ENCODE peak calls at places on chromosomes 4 and X, in five cellular contexts. O is fibroblast of mammary gland, K is NB4, W is aorta, L is lower leg skin. B is an unnamed sample.

GRCh38 chr4:119559044-119559647 is 69.5 kb downstream of the PDE5A start:
- DNase-seq in K (peak; percentile 49), W (no peak), O (peak; percentile 71), L (no peak), B (no peak)

GRCh38 chr4:56823933-56824600 is 2.6 kb upstream of the SPINK2 start:
- DNase-seq in L (no peak), O (no peak), K (no peak), W (no peak), B (no peak)

GRCh38 chr4:101981756-101982155 is 191.2 kb downstream of the BANK1 start:
- DNase-seq in W (no peak), K (peak; percentile 95), O (no peak), L (peak; percentile 46), B (no peak)

GRCh38 chrX:118383120-118383519 is 37.2 kb downstream of the WDR44 start:
- DNase-seq in W (no peak), O (peak; percentile 11), K (no peak), L (no peak), B (no peak)

GRCh38 chr4:7034262-7035081 is 8.7 kb upstream of the TADA2B start:
- DNase-seq in W (peak; percentile 55), K (no peak), O (no peak), L (no peak), B (peak; percentile 80)

GRCh38 chrX:149456476-149457245 is 48.4 kb downstream of the IDS start:
- DNase-seq in O (no peak), W (no peak), L (no peak), K (no peak), B (no peak)

GRCh38 chr4:81833596-81833995 is 361.9 kb upstream of the RASGEF1B start:
- DNase-seq in W (no peak), L (no peak), O (no peak), K (no peak), B (no peak)

GRCh38 chr4:147760695-147761094 is 28.8 kb downstream of the ARHGAP10 start:
- DNase-seq in O (no peak), L (no peak), W (peak; percentile 68), K (no peak), B (no peak)

GRCh38 chr4:129455462-129455861 is 359.5 kb downstream of the C4orf33 start:
- DNase-seq in O (no peak), L (no peak), K (no peak), W (no peak), B (no peak)

GRCh38 chrX:23317799-23318724 is 16.6 kb upstream of the PTCHD1 start:
- DNase-seq in L (no peak), K (peak; percentile 40), O (peak; percentile 6), W (no peak), B (no peak)

GRCh38 chr4:25815586-25815985 is 47.2 kb downstream of the SEL1L3 start:
- DNase-seq in K (no peak), O (peak; percentile 74), W (no peak), L (no peak), B (no peak)

GRCh38 chr4:186948361-186949291 is 225.0 kb upstream of the FAT1 start:
- DNase-seq in K (peak; percentile 14), W (no peak), L (no peak), O (peak; percentile 20), B (no peak)

GRCh38 chr4:84502333-84502954 is 3.4 kb upstream of the NKX6-1 start:
- DNase-seq in L (no peak), W (no peak), O (no peak), K (no peak), B (no peak)

GRCh38 chrX:12700745-12701144 is 90.5 kb upstream of the PRPS2 start:
- DNase-seq in K (no peak), O (no peak), L (no peak), W (no peak), B (no peak)

GRCh38 chr4:55029321-55029720 is 96.1 kb downstream of the KDR start:
- DNase-seq in K (no peak), L (no peak), W (no peak), O (no peak), B (no peak)

GRCh38 chr4:20326977-20327376 is 75.3 kb downstream of the SLIT2 start:
- DNase-seq in K (no peak), O (peak; percentile 55), W (no peak), L (no peak), B (no peak)

GRCh38 chr4:126738926-126739325 is 893.8 kb upstream of the INTU start:
- DNase-seq in K (no peak), L (no peak), O (peak; percentile 83), W (no peak), B (no peak)

GRCh38 chrX:68953331-68953730 is 124.5 kb downstream of the EFNB1 start:
- DNase-seq in L (no peak), K (no peak), O (no peak), W (no peak), B (no peak)

GRCh38 chr4:183106839-183107238 is 7.8 kb downstream of the WWC2 start:
- DNase-seq in K (no peak), L (no peak), W (no peak), O (peak; percentile 12), B (no peak)
- H3K4me3 ChIP-seq in K (no peak overlapping the region), L (no peak overlapping the region), W (no peak overlapping the region), O (no peak overlapping the region), B (no peak overlapping the region)

DNA sequence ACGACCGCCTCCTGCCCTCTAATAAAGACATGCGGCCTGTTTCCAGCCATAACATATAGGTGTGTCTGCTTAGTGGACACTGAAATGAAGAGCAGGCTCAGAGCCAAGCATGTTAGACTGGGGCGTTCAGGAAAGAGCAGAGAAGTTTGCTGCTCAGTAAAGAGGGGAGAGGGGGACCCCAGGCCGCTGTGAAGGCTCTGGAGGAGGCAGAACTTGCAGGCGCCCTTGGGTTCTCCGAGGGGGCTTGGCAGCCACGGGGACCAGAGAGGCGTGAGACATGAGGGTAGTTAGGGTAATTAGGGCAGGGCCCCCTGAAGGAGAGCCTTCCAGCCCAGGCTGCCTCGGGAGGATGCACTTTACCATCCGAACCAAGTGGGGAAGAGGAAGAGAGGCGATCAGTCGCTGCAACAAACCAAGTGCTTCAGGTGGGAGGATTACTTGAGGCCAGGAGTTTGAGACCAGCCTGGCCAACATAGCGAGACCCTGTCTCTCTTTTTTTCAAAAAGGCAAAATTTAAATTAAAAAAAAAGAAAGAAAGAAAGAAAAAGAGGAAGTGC is 46.6 kb upstream of the CDKN2AIP start:
- DNase-seq in W (no peak), K (peak; percentile 13), O (no peak), L (no peak), B (no peak)
- H3K4me3 ChIP-seq in W (no peak overlapping the region), K (no peak overlapping the region), O (peak overlapping the region; percentile 49), L (no peak overlapping the region), B (peak overlapping the region; percentile 62)

GRCh38 chr4:90528551-90528950 is 401.4 kb downstream of the CCSER1 start:
- DNase-seq in K (no peak), W (no peak), O (no peak), L (no peak), B (no peak)
- H3K4me3 ChIP-seq in K (no peak overlapping the region), W (no peak overlapping the region), O (no peak overlapping the region), L (no peak overlapping the region), B (no peak overlapping the region)

GRCh38 chr4:182017038-182017437 is 226.2 kb upstream of the TENM3 start:
- DNase-seq in W (no peak), L (no peak), O (no peak), K (no peak), B (no peak)
- H3K4me3 ChIP-seq in W (no peak overlapping the region), L (no peak overlapping the region), O (no peak overlapping the region), K (no peak overlapping the region), B (no peak overlapping the region)

GRCh38 chrX:123818243-123818642 is 41.6 kb upstream of the XIAP start:
- DNase-seq in K (no peak), W (no peak), O (peak; percentile 88), L (no peak), B (no peak)

GRCh38 chrX:123814343-123814742 is 45.5 kb upstream of the XIAP start:
- DNase-seq in K (no peak), L (no peak), W (no peak), O (peak; percentile 13), B (no peak)

GRCh38 chrX:123822965-123823364 is 36.9 kb upstream of the XIAP start:
- DNase-seq in K (no peak), L (no peak), O (no peak), W (no peak), B (no peak)

GRCh38 chrX:123817288-123817894 is 42.5 kb upstream of the XIAP start:
- DNase-seq in O (no peak), L (no peak), K (no peak), W (no peak), B (no peak)
- H3K4me3 ChIP-seq in O (no peak overlapping the region), L (no peak overlapping the region), K (no peak overlapping the region), W (no peak overlapping the region), B (no peak overlapping the region)

GRCh38 chr4:53100801-53101581 is 238.9 kb downstream of the RASL11B start:
- DNase-seq in K (no peak), O (peak; percentile 63), W (no peak), L (no peak), B (no peak)
- H3K4me3 ChIP-seq in K (no peak overlapping the region), O (no peak overlapping the region), W (no peak overlapping the region), L (no peak overlapping the region), B (no peak overlapping the region)

GRCh38 chrX:51148848-51149247 is 183.8 kb upstream of the NUDT10 start:
- DNase-seq in K (peak; percentile 2), W (no peak), L (no peak), O (peak; percentile 8), B (no peak)

DNA sequence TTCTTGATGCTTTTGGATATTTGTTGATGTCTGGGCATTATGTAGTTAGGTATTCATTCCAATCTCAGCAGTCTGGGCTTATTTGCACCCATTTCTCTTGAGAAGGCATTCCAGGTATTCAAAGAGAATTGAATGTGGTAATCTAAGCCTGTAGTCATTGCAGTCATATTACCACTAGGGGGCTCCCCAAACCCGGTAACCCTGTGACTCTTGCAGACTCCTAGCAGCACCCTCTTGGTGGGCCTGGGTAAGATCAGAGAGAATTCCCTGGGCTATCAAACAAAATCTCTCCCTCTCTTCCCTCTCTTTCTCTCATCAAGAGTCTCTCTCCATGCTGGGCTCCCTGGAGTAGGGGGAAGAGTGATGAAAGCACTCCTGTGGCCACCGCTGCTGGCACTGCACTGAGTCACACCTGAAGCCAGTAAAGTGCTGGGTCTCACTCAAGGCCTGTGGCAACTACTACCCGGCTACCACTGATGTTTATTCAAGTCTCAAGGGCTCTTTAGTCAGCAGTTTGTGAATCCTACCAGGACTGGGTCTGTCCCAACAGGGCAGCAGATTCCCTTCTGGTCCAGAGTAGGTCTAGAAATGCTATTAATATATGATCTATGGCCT is 187.7 kb upstream of the NUDT10 start:
- DNase-seq in L (no peak), W (no peak), O (peak; percentile 43), K (peak; percentile 51), B (no peak)
- H3K4me3 ChIP-seq in L (no peak overlapping the region), W (no peak overlapping the region), O (no peak overlapping the region), K (no peak overlapping the region), B (no peak overlapping the region)

B was measured in upper lobe of right lung.